ENCODE peak calls at places on chromosomes 12 and 14, in nine cellular contexts. One of them, this sample, is unnamed.

GRCh38 chr12:40208707-40209106 is 16.1 kb upstream of the LRRK2 start:
- DNase-seq in mucosa of gallbladder: no peak
- DNase-seq in activated CD8-positive, alpha-beta memory T cell treated with anti-CD3 and anti-CD28 coated beads for 4 hours: no peak
- DNase-seq in EL: no peak
- DNase-seq in T follicular helper cell: no peak
- DNase-seq in lung: no peak
- DNase-seq in GM13977: no peak
- DNase-seq in kidney tubule cell: no peak
- DNase-seq in RKO: no peak
- DNase-seq in this sample: no peak

GRCh38 chr12:69102856-69103255 is 136.5 kb upstream of the CPSF6 start:
- DNase-seq in mucosa of gallbladder: no peak
- DNase-seq in activated CD8-positive, alpha-beta memory T cell treated with anti-CD3 and anti-CD28 coated beads for 4 hours: no peak
- DNase-seq in EL: no peak
- DNase-seq in T follicular helper cell: no peak
- DNase-seq in lung: no peak
- DNase-seq in GM13977: no peak
- DNase-seq in kidney tubule cell: peak
- DNase-seq in RKO: no peak
- DNase-seq in this sample: no peak

GRCh38 chr14:36315159-36315853 is 5.1 kb downstream of the MBIP start:
- DNase-seq in mucosa of gallbladder: no peak
- DNase-seq in activated CD8-positive, alpha-beta memory T cell treated with anti-CD3 and anti-CD28 coated beads for 4 hours: no peak
- DNase-seq in EL: no peak
- DNase-seq in T follicular helper cell: no peak
- DNase-seq in lung: no peak
- DNase-seq in GM13977: peak
- DNase-seq in kidney tubule cell: peak
- DNase-seq in RKO: no peak
- DNase-seq in this sample: no peak

GRCh38 chr12:111450676-111451075 is 45.0 kb downstream of the SH2B3 start:
- DNase-seq in mucosa of gallbladder: peak
- DNase-seq in activated CD8-positive, alpha-beta memory T cell treated with anti-CD3 and anti-CD28 coated beads for 4 hours: no peak
- DNase-seq in EL: no peak
- DNase-seq in T follicular helper cell: no peak
- DNase-seq in lung: peak
- DNase-seq in GM13977: no peak
- DNase-seq in kidney tubule cell: no peak
- DNase-seq in RKO: no peak
- DNase-seq in this sample: no peak

GRCh38 chr12:124500232-124501079 is 67.0 kb downstream of the NCOR2 start:
- DNase-seq in mucosa of gallbladder: no peak
- DNase-seq in activated CD8-positive, alpha-beta memory T cell treated with anti-CD3 and anti-CD28 coated beads for 4 hours: no peak
- DNase-seq in EL: peak
- DNase-seq in T follicular helper cell: no peak
- DNase-seq in lung: no peak
- DNase-seq in GM13977: no peak
- DNase-seq in kidney tubule cell: peak
- DNase-seq in RKO: no peak
- DNase-seq in this sample: no peak

GRCh38 chr14:90774316-90774715 is 41.9 kb downstream of the TTC7B start:
- DNase-seq in mucosa of gallbladder: no peak
- DNase-seq in activated CD8-positive, alpha-beta memory T cell treated with anti-CD3 and anti-CD28 coated beads for 4 hours: no peak
- DNase-seq in EL: no peak
- DNase-seq in T follicular helper cell: no peak
- DNase-seq in lung: no peak
- DNase-seq in GM13977: no peak
- DNase-seq in kidney tubule cell: no peak
- DNase-seq in RKO: no peak
- DNase-seq in this sample: no peak

GRCh38 chr12:131620520-131620919 is 90.4 kb upstream of the SFSWAP start:
- DNase-seq in mucosa of gallbladder: no peak
- DNase-seq in activated CD8-positive, alpha-beta memory T cell treated with anti-CD3 and anti-CD28 coated beads for 4 hours: no peak
- DNase-seq in EL: no peak
- DNase-seq in T follicular helper cell: no peak
- DNase-seq in lung: no peak
- DNase-seq in GM13977: no peak
- DNase-seq in kidney tubule cell: no peak
- DNase-seq in RKO: no peak
- DNase-seq in this sample: no peak

GRCh38 chr14:76289276-76289675 is 86.7 kb upstream of the ESRRB start:
- DNase-seq in mucosa of gallbladder: no peak
- DNase-seq in activated CD8-positive, alpha-beta memory T cell treated with anti-CD3 and anti-CD28 coated beads for 4 hours: no peak
- DNase-seq in EL: no peak
- DNase-seq in T follicular helper cell: no peak
- DNase-seq in lung: no peak
- DNase-seq in GM13977: no peak
- DNase-seq in kidney tubule cell: no peak
- DNase-seq in RKO: no peak
- DNase-seq in this sample: no peak

GRCh38 chr14:58805605-58806358 is 168.0 kb downstream of the DACT1 start:
- DNase-seq in mucosa of gallbladder: no peak
- DNase-seq in activated CD8-positive, alpha-beta memory T cell treated with anti-CD3 and anti-CD28 coated beads for 4 hours: no peak
- DNase-seq in EL: peak
- DNase-seq in T follicular helper cell: no peak
- DNase-seq in lung: no peak
- DNase-seq in GM13977: no peak
- DNase-seq in kidney tubule cell: no peak
- DNase-seq in RKO: no peak
- DNase-seq in this sample: no peak

GRCh38 chr12:50188875-50189575 is 21.9 kb upstream of the CERS5 start:
- DNase-seq in mucosa of gallbladder: no peak
- DNase-seq in activated CD8-positive, alpha-beta memory T cell treated with anti-CD3 and anti-CD28 coated beads for 4 hours: no peak
- DNase-seq in EL: no peak
- DNase-seq in T follicular helper cell: no peak
- DNase-seq in lung: no peak
- DNase-seq in GM13977: peak
- DNase-seq in kidney tubule cell: no peak
- DNase-seq in RKO: no peak
- DNase-seq in this sample: peak